ENCODE peak calls at places on chromosome 4, in five cellular contexts. F, Y, O, X and C are unnamed samples.

GRCh38 chr4:166435449-166435848 is 562.4 kb downstream of the TLL1 start:
- DNase-seq in F (no peak), O (no peak), X (no peak), Y (no peak), C (no peak)

GRCh38 chr4:94595880-94596483 is 144.2 kb downstream of the PDLIM5 start:
- DNase-seq in F (peak; percentile 65), Y (no peak), X (no peak), O (no peak), C (peak; percentile 58)

GRCh38 chr4:82447886-82448285 is 17.5 kb downstream of the ENOPH1 start:
- DNase-seq in Y (no peak), O (no peak), F (no peak), X (no peak), C (no peak)

GRCh38 chr4:86108152-86108551 is 251.7 kb downstream of the MAPK10 start:
- DNase-seq in O (no peak), F (peak; percentile 9), Y (no peak), X (no peak), C (no peak)

GRCh38 chr4:3115637-3116300 is 41.3 kb downstream of the HTT start:
- DNase-seq in O (no peak), Y (no peak), X (no peak), F (no peak), C (no peak)

GRCh38 chr4:156388826-156389225 is 435.2 kb upstream of the CTSO start:
- DNase-seq in O (no peak), X (no peak), F (no peak), Y (no peak), C (no peak)

GRCh38 chr4:176788248-176788647 is 4.5 kb downstream of the VEGFC start:
- DNase-seq in X (no peak), O (no peak), F (no peak), Y (no peak), C (no peak)

GRCh38 chr4:93771640-93772411 is 56.7 kb upstream of the ATOH1 start:
- DNase-seq in F (no peak), O (no peak), Y (no peak), X (no peak), C (no peak)

GRCh38 chr4:23775694-23776093 is 114.2 kb downstream of the PPARGC1A start:
- DNase-seq in F (no peak), Y (peak; percentile 45), X (no peak), O (no peak), C (no peak)

GRCh38 chr4:118034061-118034785 is at the start of gene NDST3:
- DNase-seq in F (peak; percentile 83), Y (peak; percentile 78), X (peak; percentile 16), O (no peak), C (peak; percentile 49)

GRCh38 chr4:8739357-8739756 is 132.3 kb downstream of the HMX1 start:
- DNase-seq in X (no peak), F (no peak), O (no peak), Y (no peak), C (no peak)

GRCh38 chr4:122765702-122766352 is 33.3 kb downstream of the BBS12 start:
- DNase-seq in O (no peak), X (no peak), Y (no peak), F (no peak), C (no peak)

GRCh38 chr4:138010639-138011038 is 231.5 kb downstream of the SLC7A11 start:
- DNase-seq in O (no peak), Y (no peak), F (no peak), X (no peak), C (no peak)

GRCh38 chr4:138005486-138005885 is 236.7 kb downstream of the SLC7A11 start:
- DNase-seq in Y (no peak), X (no peak), O (no peak), F (no peak), C (no peak)

GRCh38 chr4:138003248-138003647 is 238.9 kb downstream of the SLC7A11 start:
- DNase-seq in O (no peak), X (no peak), F (no peak), Y (no peak), C (no peak)

GRCh38 chr4:138007572-138007971 is 234.6 kb downstream of the SLC7A11 start:
- DNase-seq in X (no peak), O (no peak), Y (no peak), F (peak; percentile 54), C (no peak)
- TF ChIP-seq CTCF in X (no peak), O (no peak), Y (no peak), F (peak; percentile 31), C (no peak)

GRCh38 chr4:84965558-84966381 is 720 bp downstream of the WDFY3 start:
- DNase-seq in O (peak; percentile 61), X (peak; percentile 49), F (peak; percentile 68), Y (peak; percentile 40), C (no peak)
- H3K4me3 ChIP-seq in O (peak overlapping the region; percentile 86), X (peak overlapping the region; percentile 90), F (peak overlapping the region; percentile 80), Y (peak overlapping the region; percentile 72), C (peak overlapping the region; percentile 73)

GRCh38 chr4:20847124-20847747 is 147.0 kb downstream of the PACRGL start:
- DNase-seq in O (no peak), X (no peak), F (no peak), Y (no peak), C (no peak)
- TF ChIP-seq CTCF in O (no peak), X (no peak), F (no peak), Y (no peak), C (no peak)

GRCh38 chr4:6912412-6912811 is 2.8 kb downstream of the TBC1D14 start:
- DNase-seq in Y (no peak), X (no peak), O (no peak), F (no peak), C (no peak)
- H3K4me3 ChIP-seq in Y (no peak overlapping the region), X (no peak overlapping the region), O (no peak overlapping the region), F (no peak overlapping the region), C (no peak overlapping the region)